ENCODE peak calls at places on chromosome 21, in four cellular contexts. Z is HepG2, A is GM12878, B is K562. X is an unnamed sample.

GRCh38 chr21:27805696-27806095 is 838.8 kb upstream of the ADAMTS5 start:
- DNase-seq in Z (no peak), A (no peak), B (no peak), X (no peak)

GRCh38 chr21:32413697-32414578 is 1.4 kb downstream of the EVA1C start:
- DNase-seq in Z (no peak), A (no peak), B (no peak), X (no peak)

GRCh38 chr21:27564684-27565280 is 597.9 kb upstream of the ADAMTS5 start:
- DNase-seq in Z (no peak), A (no peak), B (no peak), X (peak; percentile 36)

GRCh38 chr21:45148316-45149000 is 74.1 kb downstream of the ADARB1 start:
- DNase-seq in Z (no peak), A (no peak), B (no peak), X (no peak)

GRCh38 chr21:44513389-44514217 is 26.4 kb downstream of the KRTAP10-1 start:
- DNase-seq in Z (no peak), A (no peak), B (no peak), X (no peak)

GRCh38 chr21:17708541-17709265 is 96.0 kb upstream of the BTG3 start:
- DNase-seq in Z (no peak), A (no peak), B (no peak), X (no peak)

GRCh38 chr21:45496968-45497845 is 45.0 kb downstream of the SLC19A1 start:
- DNase-seq in Z (no peak), A (no peak), B (no peak), X (no peak)

GRCh38 chr21:26273686-26274313 is 103.2 kb upstream of the APP start:
- DNase-seq in Z (no peak), A (no peak), B (no peak), X (no peak)

GRCh38 chr21:32423320-32423719 is 10.8 kb downstream of the EVA1C start:
- DNase-seq in Z (no peak), A (no peak), B (no peak), X (no peak)

GRCh38 chr21:29335720-29336119 is 37.0 kb downstream of the BACH1 start:
- DNase-seq in Z (no peak), A (no peak), B (no peak), X (no peak)

GRCh38 chr21:42590431-42591131 is 62.8 kb upstream of the PDE9A start:
- DNase-seq in Z (no peak), A (no peak), B (no peak), X (no peak)

GRCh38 chr21:42593007-42593814 is 60.2 kb upstream of the PDE9A start:
- DNase-seq in Z (peak; percentile 48), A (no peak), B (peak; percentile 91), X (peak; percentile 95)

GRCh38 chr21:42593815-42594157 is 59.6 kb upstream of the PDE9A start:
- DNase-seq in Z (no peak), A (no peak), B (no peak), X (no peak)

GRCh38 chr21:42592156-42592820 is 61.1 kb upstream of the PDE9A start:
- DNase-seq in Z (no peak), A (no peak), B (no peak), X (no peak)

GRCh38 chr21:42591170-42591869 is 62.1 kb upstream of the PDE9A start:
- DNase-seq in Z (no peak), A (no peak), B (no peak), X (no peak)
- TF ChIP-seq NFIC in Z (no peak), A (no peak), B (no peak), X (no peak)

GRCh38 chr21:42350271-42350885 is 416 bp downstream of the TFF2 start:
- DNase-seq in Z (no peak), A (no peak), B (no peak), X (no peak)
- TF ChIP-seq NFIC in Z (no peak), A (no peak), B (no peak), X (no peak)

DNA sequence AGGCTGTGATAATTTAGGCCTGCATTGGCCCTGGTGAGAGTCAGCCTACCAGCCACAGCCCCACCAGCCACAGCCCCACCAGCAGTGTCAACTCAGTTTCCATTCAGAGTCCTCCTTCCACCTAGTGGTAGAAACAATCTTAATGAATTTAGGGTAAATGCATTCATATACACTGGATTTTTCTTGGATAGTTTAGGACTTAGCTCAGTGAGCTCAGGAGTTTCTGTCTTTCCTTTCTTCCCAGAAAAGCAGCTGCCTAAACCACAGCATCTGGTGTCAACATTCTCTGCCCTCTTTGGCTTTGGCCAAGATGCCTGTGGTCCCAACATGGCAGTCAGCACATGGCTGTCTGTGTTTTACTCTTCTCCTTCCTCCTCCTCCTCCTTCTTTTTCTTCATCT is 94.0 kb downstream of the CLIC6 start:
- DNase-seq in Z (no peak), A (no peak), B (no peak), X (no peak)
- TF ChIP-seq NFIC in Z (no peak), A (no peak), B (no peak), X (no peak)

GRCh38 chr21:24369751-24370150 is 1237.5 kb downstream of the MRPL39 start:
- DNase-seq in Z (no peak), A (no peak), B (no peak), X (no peak)

GRCh38 chr21:24369278-24369677 is 1238.0 kb downstream of the MRPL39 start:
- DNase-seq in Z (no peak), A (no peak), B (no peak), X (no peak)

GRCh38 chr21:24367936-24368335 is 1239.3 kb downstream of the MRPL39 start:
- DNase-seq in Z (no peak), A (no peak), B (no peak), X (no peak)
- TF ChIP-seq NFIC in Z (no peak), A (no peak), B (no peak), X (no peak)

DNA sequence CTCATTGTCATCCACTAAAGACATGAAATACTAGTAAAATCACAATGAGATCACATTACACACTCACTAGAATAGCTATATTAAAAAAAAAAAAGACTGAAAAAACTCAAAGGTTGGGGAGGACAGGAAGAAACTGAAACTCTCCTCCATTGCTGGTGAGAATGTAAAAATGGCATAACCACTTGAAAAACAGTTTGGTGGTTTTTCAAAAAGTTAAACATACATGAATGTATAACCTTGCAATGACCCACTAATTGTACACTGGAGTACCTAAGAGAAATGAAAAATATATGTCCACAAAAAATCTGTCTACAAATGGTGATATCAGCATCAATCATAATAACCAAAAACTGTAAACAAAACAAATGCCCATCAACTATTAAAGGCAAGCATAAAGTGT is 44.0 kb downstream of the NRIP1 start:
- DNase-seq in Z (no peak), A (no peak), B (no peak), X (no peak)
- TF ChIP-seq NFIC in Z (no peak), A (no peak), B (no peak), X (no peak)

DNA sequence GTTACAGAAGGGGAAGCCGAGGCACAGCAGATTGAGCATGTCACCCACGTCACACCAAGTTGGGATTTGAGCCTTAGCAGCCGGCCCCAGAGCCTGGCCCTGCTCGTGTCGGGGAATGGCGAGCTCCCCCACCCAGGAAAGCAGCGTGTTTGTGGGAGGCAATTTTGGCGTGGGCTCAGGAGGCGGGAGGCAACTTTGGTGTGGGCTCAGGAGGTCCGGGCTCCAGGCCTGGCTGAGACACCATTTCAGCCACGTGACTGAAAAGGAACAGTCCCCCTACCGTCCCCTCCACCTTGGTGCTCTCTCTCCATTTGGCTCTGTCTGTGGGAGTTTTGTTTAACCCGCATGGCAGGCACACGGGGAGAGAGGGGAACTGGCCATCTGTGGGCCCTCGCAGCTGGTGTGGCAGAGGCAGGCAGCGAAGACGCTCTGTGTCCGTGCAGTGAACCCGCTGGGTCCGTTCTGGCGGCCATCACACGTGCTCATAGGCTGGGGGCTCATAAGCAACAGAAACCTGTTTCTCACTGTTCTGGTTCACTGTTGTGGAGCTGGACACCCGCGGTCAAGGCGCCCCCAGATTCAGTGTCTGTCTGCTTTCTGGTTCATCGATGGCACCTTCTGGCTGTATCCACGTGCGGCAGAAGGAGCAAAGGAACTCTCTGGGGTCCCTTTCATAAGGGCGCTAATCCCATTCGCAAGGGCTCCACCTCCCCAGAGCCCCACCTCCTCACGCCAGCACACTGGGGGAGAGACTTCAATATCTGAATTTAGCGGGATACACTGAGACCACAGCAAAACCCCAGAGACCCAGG is 110.2 kb downstream of the CRYAA start:
- DNase-seq in Z (no peak), A (no peak), B (no peak), X (no peak)
- TF ChIP-seq NFIC in Z (no peak), A (no peak), B (no peak), X (no peak)

DNA sequence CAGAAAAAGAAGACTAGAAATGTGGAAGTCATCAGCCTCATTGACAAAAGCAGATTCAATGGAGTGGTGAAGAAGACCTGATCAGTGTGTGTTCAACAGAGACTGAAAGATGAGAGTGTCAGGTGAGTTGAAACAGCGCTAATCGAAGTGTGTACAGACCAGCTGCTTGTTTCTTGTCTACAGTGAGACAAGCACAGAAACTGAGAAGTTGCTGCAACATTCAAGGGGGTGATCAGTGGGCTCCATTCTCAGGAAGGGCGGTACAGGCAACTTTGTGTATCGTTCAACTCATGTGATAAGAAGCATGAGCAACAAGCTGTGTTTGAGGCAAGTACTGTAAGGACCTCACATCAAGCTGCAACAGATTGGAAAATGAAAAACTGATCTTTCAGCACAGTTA is 19.4 kb downstream of the DSCAM start:
- DNase-seq in Z (no peak), A (no peak), B (no peak), X (no peak)
- TF ChIP-seq NFIC in Z (no peak), A (no peak), B (no peak), X (no peak)

X was measured in SK-N-SH.